ENCODE peak calls at places on chromosomes 12 and 14, in eight cellular contexts. N is mesenchymal stem cell, O is RWPE1, U is kidney tubule cell, B is left lung, Y is foreskin fibroblast, Z is body of pancreas, K is astrocyte of the hippocampus. P is an unnamed sample.

GRCh38 chr12:53252349-53252916 is 15.7 kb upstream of the ESPL1 start:
- DNase-seq in N (no peak), O (peak), U (peak), B (peak), Y (no peak), Z (peak), K (no peak), P (no peak)

GRCh38 chr14:99035712-99036593 is 236.0 kb downstream of the BCL11B start:
- DNase-seq in N (peak), O (peak), U (peak), B (peak), Y (peak), Z (peak), K (peak), P (peak)

GRCh38 chr14:59675394-59675793 is 98.8 kb upstream of the CCDC175 start:
- DNase-seq in N (no peak), O (no peak), U (no peak), B (no peak), Y (no peak), Z (no peak), K (no peak), P (no peak)

GRCh38 chr12:39127401-39127800 is 222.0 kb upstream of the CPNE8 start:
- DNase-seq in N (peak), O (peak), U (peak), B (no peak), Y (no peak), Z (no peak), K (peak), P (no peak)

GRCh38 chr12:53213348-53213747 is 6.3 kb upstream of the ITGB7 start:
- DNase-seq in N (peak), O (peak), U (peak), B (peak), Y (peak), Z (peak), K (peak), P (peak)

GRCh38 chr12:111440631-111441030 is 34.9 kb downstream of the SH2B3 start:
- DNase-seq in N (no peak), O (no peak), U (no peak), B (no peak), Y (no peak), Z (no peak), K (no peak), P (no peak)

GRCh38 chr12:24012528-24012927 is 63.1 kb upstream of the SOX5 start:
- DNase-seq in N (peak), O (no peak), U (no peak), B (no peak), Y (no peak), Z (no peak), K (peak), P (peak)

GRCh38 chr12:93846936-93847516 is 169.9 kb downstream of the CRADD start:
- DNase-seq in N (no peak), O (no peak), U (no peak), B (no peak), Y (no peak), Z (no peak), K (no peak), P (no peak)

GRCh38 chr14:76456200-76456599 is 80.3 kb downstream of the ESRRB start:
- DNase-seq in N (peak), O (peak), U (peak), B (no peak), Y (no peak), Z (peak), K (peak), P (no peak)

GRCh38 chr12:21559855-21560569 is 33.9 kb downstream of the SPX start:
- DNase-seq in N (no peak), O (peak), U (peak), B (no peak), Y (peak), Z (peak), K (peak), P (no peak)

GRCh38 chr12:19957578-19957977 is 410.8 kb upstream of the PDE3A start:
- DNase-seq in N (no peak), O (no peak), U (no peak), B (no peak), Y (peak), Z (no peak), K (no peak), P (no peak)

GRCh38 chr12:109609256-109609821 is 35.7 kb downstream of the MVK start:
- DNase-seq in N (no peak), O (no peak), U (no peak), B (no peak), Y (no peak), Z (no peak), K (no peak), P (no peak)

GRCh38 chr14:68786491-68787234 is 6.2 kb downstream of the ZFP36L1 start:
- DNase-seq in N (peak), O (peak), U (peak), B (peak), Y (peak), Z (peak), K (peak), P (no peak)

GRCh38 chr12:45170456-45171042 is 45.3 kb upstream of the ANO6 start:
- DNase-seq in N (peak), O (peak), U (peak), B (peak), Y (peak), Z (peak), K (peak), P (peak)

GRCh38 chr14:49306152-49306751 is 279.9 kb downstream of the RPS29 start:
- DNase-seq in N (peak), O (peak), U (peak), B (no peak), Y (no peak), Z (no peak), K (peak), P (no peak)

GRCh38 chr12:117093431-117093830 is 5.8 kb downstream of the TESC start:
- DNase-seq in N (no peak), O (no peak), U (no peak), B (no peak), Y (no peak), Z (no peak), K (no peak), P (no peak)

GRCh38 chr12:87687362-87687761 is 341.8 kb downstream of the C12orf50 start:
- DNase-seq in N (peak), O (no peak), U (peak), B (no peak), Y (no peak), Z (peak), K (peak), P (no peak)

GRCh38 chr12:18696971-18697602 is 40.7 kb downstream of the PLCZ1 start:
- DNase-seq in N (peak), O (peak), U (peak), B (no peak), Y (peak), Z (no peak), K (peak), P (no peak)

GRCh38 chr12:113462880-113463745 is 8.6 kb downstream of the LHX5 start:
- DNase-seq in N (no peak), O (no peak), U (peak), B (no peak), Y (no peak), Z (no peak), K (no peak), P (no peak)

GRCh38 chr12:65121049-65121955 is at the start of gene WIF1:
- DNase-seq in N (no peak), O (peak), U (peak), B (peak), Y (peak), Z (peak), K (peak), P (no peak)

GRCh38 chr14:71054706-71055105 is 147.4 kb downstream of the PCNX1 start:
- DNase-seq in N (no peak), O (no peak), U (no peak), B (no peak), Y (no peak), Z (no peak), K (no peak), P (no peak)

GRCh38 chr14:23559010-23559920 is 3.2 kb downstream of the THTPA start:
- DNase-seq in N (peak), O (peak), U (peak), B (no peak), Y (no peak), Z (no peak), K (peak), P (peak)

GRCh38 chr14:106308839-106309389 is 782.5 kb downstream of the TMEM121 start:
- DNase-seq in N (no peak), O (no peak), U (peak), B (peak), Y (no peak), Z (no peak), K (peak), P (no peak)

GRCh38 chr14:94267352-94267751 is 25.7 kb downstream of the SERPINA10 start:
- DNase-seq in N (no peak), O (no peak), U (no peak), B (no peak), Y (no peak), Z (no peak), K (no peak), P (no peak)

GRCh38 chr12:112916270-112916669 is 9.5 kb downstream of the OAS1 start:
- DNase-seq in N (no peak), O (peak), U (no peak), B (no peak), Y (peak), Z (peak), K (no peak), P (no peak)

GRCh38 chr12:14403711-14404164 is 38.3 kb downstream of the ATF7IP start:
- DNase-seq in N (peak), O (peak), U (peak), B (no peak), Y (no peak), Z (peak), K (peak), P (peak)

GRCh38 chr14:81313775-81314429 is 86.2 kb downstream of the STON2 start:
- DNase-seq in N (no peak), O (no peak), U (peak), B (no peak), Y (no peak), Z (no peak), K (peak), P (no peak)

GRCh38 chr12:74552201-74552600 is 14.6 kb downstream of the ATXN7L3B start:
- DNase-seq in N (no peak), O (no peak), U (no peak), B (no peak), Y (no peak), Z (no peak), K (no peak), P (no peak)

GRCh38 chr14:36522347-36522971 is 2.4 kb upstream of the NKX2-1 start:
- DNase-seq in N (no peak), O (no peak), U (no peak), B (no peak), Y (no peak), Z (no peak), K (no peak), P (no peak)

GRCh38 chr12:10701226-10701681 is 21.9 kb downstream of the YBX3 start:
- DNase-seq in N (no peak), O (no peak), U (no peak), B (no peak), Y (no peak), Z (no peak), K (no peak), P (no peak)

P was measured in midbrain.